ENCODE peak calls at places on chromosomes 2 and 18, in seven cellular contexts. One of them, this sample, is unnamed.
A peak's percentile ranks its signal among the peaks of the same experiment; 100 is the strongest.

GRCh38 chr2:127083819-127084503 is 23.0 kb downstream of the BIN1 start:
- DNase-seq in H1: no peak
- DNase-seq in mesendoderm: no peak
- DNase-seq in neuronal stem cell: no peak
- DNase-seq in H9: no peak
- DNase-seq in trophoblast cell: peak; percentile 55
- DNase-seq in IMR-90: peak; percentile 98
- DNase-seq in this sample: peak; percentile 93

GRCh38 chr18:50194623-50195532 is at the start of gene MYO5B:
- DNase-seq in trophoblast cell: peak; percentile 73
- DNase-seq in IMR-90: no peak
- DNase-seq in H9: peak; percentile 73
- DNase-seq in neuronal stem cell: peak; percentile 58
- DNase-seq in mesendoderm: peak; percentile 64
- DNase-seq in H1: peak; percentile 86
- DNase-seq in this sample: no peak

GRCh38 chr2:42359894-42360483 is 1.0 kb downstream of the COX7A2L start:
- DNase-seq in mesendoderm: peak; percentile 15
- DNase-seq in neuronal stem cell: no peak
- DNase-seq in H1: no peak
- DNase-seq in IMR-90: peak; percentile 58
- DNase-seq in trophoblast cell: no peak
- DNase-seq in H9: no peak
- DNase-seq in this sample: peak; percentile 77

GRCh38 chr2:54370405-54371104 is 85.6 kb upstream of the SPTBN1 start:
- DNase-seq in neuronal stem cell: no peak
- DNase-seq in IMR-90: no peak
- DNase-seq in H9: no peak
- DNase-seq in trophoblast cell: no peak
- DNase-seq in mesendoderm: no peak
- DNase-seq in H1: no peak
- DNase-seq in this sample: peak; percentile 22

GRCh38 chr18:70036771-70037452 is 89.2 kb upstream of the CD226 start:
- DNase-seq in H9: no peak
- DNase-seq in mesendoderm: no peak
- DNase-seq in trophoblast cell: no peak
- DNase-seq in IMR-90: no peak
- DNase-seq in H1: no peak
- DNase-seq in neuronal stem cell: no peak
- DNase-seq in this sample: no peak

GRCh38 chr2:202193881-202194353 is 44.5 kb downstream of the SUMO1 start:
- DNase-seq in neuronal stem cell: no peak
- DNase-seq in H1: peak; percentile 47
- DNase-seq in trophoblast cell: no peak
- DNase-seq in IMR-90: no peak
- DNase-seq in mesendoderm: no peak
- DNase-seq in H9: peak; percentile 31
- DNase-seq in this sample: no peak

GRCh38 chr18:49028091-49028490 is 77.3 kb upstream of the SMAD7 start:
- DNase-seq in trophoblast cell: no peak
- DNase-seq in mesendoderm: no peak
- DNase-seq in H9: no peak
- DNase-seq in IMR-90: no peak
- DNase-seq in neuronal stem cell: no peak
- DNase-seq in H1: peak; percentile 38
- DNase-seq in this sample: no peak

GRCh38 chr2:149019768-149020167 is 18.7 kb upstream of the LYPD6B start:
- DNase-seq in H1: no peak
- DNase-seq in mesendoderm: no peak
- DNase-seq in trophoblast cell: no peak
- DNase-seq in H9: no peak
- DNase-seq in neuronal stem cell: no peak
- DNase-seq in IMR-90: no peak
- DNase-seq in this sample: no peak

GRCh38 chr18:44937985-44938384 is 257.3 kb downstream of the SETBP1 start:
- DNase-seq in IMR-90: no peak
- DNase-seq in mesendoderm: peak; percentile 74
- DNase-seq in trophoblast cell: no peak
- DNase-seq in H9: no peak
- DNase-seq in neuronal stem cell: no peak
- DNase-seq in H1: no peak
- DNase-seq in this sample: no peak

DNA sequence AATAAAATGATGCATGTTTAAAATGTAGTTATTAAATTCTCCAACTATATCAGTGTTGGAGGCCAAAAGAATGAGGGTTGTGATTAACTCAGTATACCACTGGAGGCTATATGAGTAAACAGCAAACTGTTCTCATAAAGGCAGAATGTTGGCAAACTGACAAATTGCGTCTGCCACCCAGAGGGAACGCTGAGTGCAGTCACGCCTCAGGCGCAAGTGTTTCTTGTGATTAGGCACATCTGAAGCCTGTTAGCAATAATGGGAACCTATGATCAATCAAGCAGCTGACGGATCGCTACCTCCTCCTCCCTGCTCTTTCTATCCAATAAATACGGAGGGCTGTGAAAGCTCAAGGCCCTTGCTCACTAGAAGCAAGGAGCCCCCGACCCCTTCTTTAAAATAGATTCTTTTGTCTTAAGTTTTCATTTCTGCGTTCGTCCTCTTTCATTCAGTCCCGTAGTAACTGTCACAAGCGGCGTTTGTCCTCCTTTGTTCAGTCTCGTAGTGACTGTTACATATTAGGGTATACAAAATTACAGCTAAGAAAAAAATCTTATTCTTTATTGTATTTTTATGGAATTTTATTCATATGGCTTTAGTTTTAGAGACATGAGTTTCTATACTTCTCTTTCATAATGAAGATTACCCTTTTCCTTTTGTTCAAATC is 16.3 kb upstream of the RMND5A start:
- DNase-seq in neuronal stem cell: no peak
- DNase-seq in IMR-90: no peak
- DNase-seq in H9: no peak
- DNase-seq in H1: no peak
- DNase-seq in trophoblast cell: peak; percentile 87
- DNase-seq in mesendoderm: no peak
- DNase-seq in this sample: no peak
- H3K4me2 ChIP-seq in neuronal stem cell: no peak overlapping the region
- H3K4me2 ChIP-seq in IMR-90: no peak overlapping the region
- H3K4me2 ChIP-seq in H9: no peak overlapping the region
- H3K4me2 ChIP-seq in H1: no peak overlapping the region
- H3K4me2 ChIP-seq in trophoblast cell: no peak overlapping the region
- H3K4me2 ChIP-seq in mesendoderm: no peak overlapping the region
- H3K4me2 ChIP-seq in this sample: no peak overlapping the region

GRCh38 chr18:37426536-37427080 is 139.0 kb downstream of the CELF4 start:
- DNase-seq in IMR-90: no peak
- DNase-seq in H1: no peak
- DNase-seq in neuronal stem cell: no peak
- DNase-seq in trophoblast cell: no peak
- DNase-seq in mesendoderm: no peak
- DNase-seq in H9: no peak
- DNase-seq in this sample: no peak
- H3K4me1 ChIP-seq in IMR-90: no peaks in the 10 kb centered on the region
- H3K4me1 ChIP-seq in H1: peaks cover 2% of the 10 kb centered on the region
- H3K4me1 ChIP-seq in neuronal stem cell: peaks cover 11% of the 10 kb centered on the region
- H3K4me1 ChIP-seq in trophoblast cell: peaks cover 9% of the 10 kb centered on the region
- H3K4me1 ChIP-seq in mesendoderm: peaks cover 3% of the 10 kb centered on the region
- H3K4me1 ChIP-seq in H9: no peaks in the 10 kb centered on the region
- H3K4me1 ChIP-seq in this sample: no peaks in the 10 kb centered on the region

GRCh38 chr18:47113796-47114540 is 36.3 kb downstream of the HDHD2 start:
- DNase-seq in H9: no peak
- DNase-seq in mesendoderm: peak; percentile 85
- DNase-seq in H1: no peak
- DNase-seq in neuronal stem cell: no peak
- DNase-seq in IMR-90: peak; percentile 28
- DNase-seq in trophoblast cell: no peak
- DNase-seq in this sample: no peak
- H2BK5ac ChIP-seq in H9: no peak overlapping the region
- H2BK5ac ChIP-seq in mesendoderm: no peak overlapping the region
- H2BK5ac ChIP-seq in H1: no peak overlapping the region
- H2BK5ac ChIP-seq in neuronal stem cell: no peak overlapping the region
- H2BK5ac ChIP-seq in IMR-90: no peak overlapping the region
- H2BK5ac ChIP-seq in trophoblast cell: no peak overlapping the region
- H2BK5ac ChIP-seq in this sample: no peak overlapping the region

GRCh38 chr2:3469486-3469885 is 49.8 kb downstream of the ADI1 start:
- DNase-seq in IMR-90: no peak
- DNase-seq in H9: no peak
- DNase-seq in mesendoderm: no peak
- DNase-seq in trophoblast cell: no peak
- DNase-seq in neuronal stem cell: no peak
- DNase-seq in H1: no peak
- DNase-seq in this sample: no peak
- H3K4me2 ChIP-seq in IMR-90: no peak overlapping the region
- H3K4me2 ChIP-seq in H9: no peak overlapping the region
- H3K4me2 ChIP-seq in mesendoderm: no peak overlapping the region
- H3K4me2 ChIP-seq in trophoblast cell: no peak overlapping the region
- H3K4me2 ChIP-seq in neuronal stem cell: no peak overlapping the region
- H3K4me2 ChIP-seq in H1: no peak overlapping the region
- H3K4me2 ChIP-seq in this sample: no peak overlapping the region

GRCh38 chr2:215914067-215914776 is 99.1 kb downstream of the MREG start:
- DNase-seq in mesendoderm: no peak
- DNase-seq in neuronal stem cell: no peak
- DNase-seq in trophoblast cell: no peak
- DNase-seq in H9: no peak
- DNase-seq in IMR-90: no peak
- DNase-seq in H1: no peak
- DNase-seq in this sample: no peak

GRCh38 chr2:215914777-215915165 is 98.6 kb downstream of the MREG start:
- DNase-seq in neuronal stem cell: no peak
- DNase-seq in H9: no peak
- DNase-seq in mesendoderm: no peak
- DNase-seq in IMR-90: no peak
- DNase-seq in H1: peak; percentile 1
- DNase-seq in trophoblast cell: no peak
- DNase-seq in this sample: no peak

GRCh38 chr2:215912299-215912842 is 101.0 kb downstream of the MREG start:
- DNase-seq in trophoblast cell: no peak
- DNase-seq in H9: no peak
- DNase-seq in IMR-90: no peak
- DNase-seq in H1: no peak
- DNase-seq in mesendoderm: no peak
- DNase-seq in neuronal stem cell: no peak
- DNase-seq in this sample: no peak

GRCh38 chr2:215907147-215907546 is 106.2 kb downstream of the MREG start:
- DNase-seq in H9: no peak
- DNase-seq in IMR-90: no peak
- DNase-seq in trophoblast cell: no peak
- DNase-seq in neuronal stem cell: no peak
- DNase-seq in mesendoderm: no peak
- DNase-seq in H1: no peak
- DNase-seq in this sample: no peak

GRCh38 chr2:215911686-215912085 is 101.7 kb downstream of the MREG start:
- DNase-seq in trophoblast cell: no peak
- DNase-seq in H9: no peak
- DNase-seq in H1: no peak
- DNase-seq in neuronal stem cell: no peak
- DNase-seq in IMR-90: no peak
- DNase-seq in mesendoderm: no peak
- DNase-seq in this sample: no peak
- H3K4me1 ChIP-seq in trophoblast cell: peaks cover 11% of the 10 kb centered on the region
- H3K4me1 ChIP-seq in H9: no peaks in the 10 kb centered on the region
- H3K4me1 ChIP-seq in H1: no peaks in the 10 kb centered on the region
- H3K4me1 ChIP-seq in neuronal stem cell: no peaks in the 10 kb centered on the region
- H3K4me1 ChIP-seq in IMR-90: no peaks in the 10 kb centered on the region
- H3K4me1 ChIP-seq in mesendoderm: peaks cover 4% of the 10 kb centered on the region
- H3K4me1 ChIP-seq in this sample: no peaks in the 10 kb centered on the region

GRCh38 chr2:169767243-169767888 is 31.3 kb upstream of the SSB start:
- DNase-seq in trophoblast cell: peak; percentile 37
- DNase-seq in IMR-90: peak; percentile 64
- DNase-seq in neuronal stem cell: peak; percentile 5
- DNase-seq in mesendoderm: peak; percentile 45
- DNase-seq in H9: peak; percentile 49
- DNase-seq in H1: peak; percentile 57
- DNase-seq in this sample: peak; percentile 53

GRCh38 chr2:169761970-169762292 is 28.3 kb downstream of the KLHL23 start:
- DNase-seq in H1: no peak
- DNase-seq in IMR-90: no peak
- DNase-seq in trophoblast cell: no peak
- DNase-seq in neuronal stem cell: no peak
- DNase-seq in H9: no peak
- DNase-seq in mesendoderm: no peak
- DNase-seq in this sample: no peak

GRCh38 chr2:169768262-169768995 is 30.2 kb upstream of the SSB start:
- DNase-seq in H1: no peak
- DNase-seq in trophoblast cell: no peak
- DNase-seq in IMR-90: no peak
- DNase-seq in neuronal stem cell: no peak
- DNase-seq in H9: no peak
- DNase-seq in mesendoderm: no peak
- DNase-seq in this sample: no peak

GRCh38 chr2:169761251-169761969 is 27.8 kb downstream of the KLHL23 start:
- DNase-seq in mesendoderm: no peak
- DNase-seq in IMR-90: no peak
- DNase-seq in H1: no peak
- DNase-seq in H9: no peak
- DNase-seq in trophoblast cell: no peak
- DNase-seq in neuronal stem cell: no peak
- DNase-seq in this sample: no peak

DNA sequence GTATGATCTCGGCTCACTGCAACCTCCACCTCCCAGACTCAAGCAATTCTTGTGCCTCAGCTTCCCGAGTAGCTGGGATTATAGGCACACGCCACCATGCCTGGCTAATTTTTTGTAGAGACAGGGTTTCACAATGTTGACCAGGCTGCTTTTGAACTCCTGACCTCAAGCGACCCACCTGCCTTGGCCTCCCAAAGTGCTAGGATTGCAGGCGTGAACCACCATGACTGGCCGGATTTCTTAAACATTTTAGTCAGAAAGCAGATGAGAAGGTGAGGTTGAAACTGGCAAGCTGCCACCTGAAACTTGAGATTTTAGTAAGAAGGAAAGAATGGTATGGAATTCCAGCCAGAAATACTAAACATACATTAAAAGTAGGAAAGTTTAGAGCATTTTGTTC is 31.9 kb downstream of the KLHL23 start:
- DNase-seq in mesendoderm: no peak
- DNase-seq in trophoblast cell: no peak
- DNase-seq in neuronal stem cell: no peak
- DNase-seq in H1: no peak
- DNase-seq in H9: no peak
- DNase-seq in IMR-90: peak; percentile 78
- DNase-seq in this sample: no peak
- H2BK5ac ChIP-seq in mesendoderm: no peak overlapping the region
- H2BK5ac ChIP-seq in trophoblast cell: no peak overlapping the region
- H2BK5ac ChIP-seq in neuronal stem cell: no peak overlapping the region
- H2BK5ac ChIP-seq in H1: no peak overlapping the region
- H2BK5ac ChIP-seq in H9: no peak overlapping the region
- H2BK5ac ChIP-seq in IMR-90: no peak overlapping the region
- H2BK5ac ChIP-seq in this sample: no peak overlapping the region